ENCODE peak calls at places on chromosomes 4 and X, in four cellular contexts. S is erythroblast, H is ELF-1, G is brain microvascular endothelial cell. W is an unnamed sample.

GRCh38 chr4:137994858-137995257 is 247.3 kb downstream of the SLC7A11 start:
- DNase-seq in H (no peak), S (no peak), G (peak), W (peak)

GRCh38 chr4:151485541-151486131 is 76.7 kb downstream of the FHIP1A start:
- DNase-seq in S (no peak), G (no peak), H (peak), W (no peak)

GRCh38 chrX:102976793-102977495 is 39.9 kb downstream of the RAB40AL start:
- DNase-seq in S (no peak), H (peak), G (no peak), W (no peak)

GRCh38 chrX:2457289-2458133 is 43.3 kb downstream of the DHRSX start:
- DNase-seq in H (peak), G (no peak), S (no peak), W (no peak)

GRCh38 chr4:17535906-17536305 is 20.9 kb downstream of the CLRN2 start:
- DNase-seq in H (no peak), G (no peak), S (peak), W (no peak)

GRCh38 chrX:114268643-114269042 is 315.2 kb upstream of the HTR2C start:
- DNase-seq in G (no peak), S (no peak), H (no peak), W (no peak)

GRCh38 chr4:141102367-141102766 is 30.9 kb downstream of the RNF150 start:
- DNase-seq in H (no peak), S (no peak), G (peak), W (peak)

GRCh38 chrX:46262299-46262698 is 282.9 kb downstream of the ZNF674 start:
- DNase-seq in H (peak), S (no peak), G (no peak), W (no peak)

GRCh38 chr4:118816538-118817177 is 19.3 kb downstream of the SEC24D start:
- DNase-seq in H (no peak), S (no peak), G (peak), W (peak)

GRCh38 chr4:184732126-184732525 is 1.8 kb downstream of the CENPU start:
- DNase-seq in S (peak), H (no peak), G (no peak), W (no peak)

GRCh38 chr4:47784222-47784621 is 53.6 kb downstream of the CORIN start:
- DNase-seq in H (no peak), G (no peak), S (no peak), W (no peak)

GRCh38 chrX:149757206-149758067 is 16.4 kb upstream of the HSFX1 start:
- DNase-seq in H (no peak), G (no peak), S (no peak), W (no peak)

W was measured in astrocyte of the spinal cord.